ENCODE peak calls at places on chromosomes 3 and 15, in seven cellular contexts. R, Y, G, X, V, D and U are unnamed samples.

GRCh38 chr3:192915306-192915705 is 2.4 kb downstream of the MB21D2 start:
- DNase-seq in Y (no peak), R (no peak), D (no peak), G (peak; percentile 38), V (peak; percentile 70), X (peak; percentile 81), U (no peak)

GRCh38 chr3:123651449-123652345 is 66.8 kb upstream of the HACD2 start:
- DNase-seq in Y (no peak), G (no peak), X (no peak), R (no peak), V (no peak), D (no peak), U (no peak)

GRCh38 chr3:44682182-44682896 is 30.1 kb upstream of the ZNF502 start:
- DNase-seq in V (no peak), G (no peak), Y (no peak), D (no peak), R (no peak), X (no peak), U (no peak)

GRCh38 chr3:69033470-69033869 is 18.7 kb downstream of the TMF1 start:
- DNase-seq in Y (no peak), X (no peak), G (peak; percentile 44), V (peak; percentile 32), D (no peak), R (no peak), U (no peak)

GRCh38 chr3:106514431-106514830 is 645.6 kb upstream of the CBLB start:
- DNase-seq in V (no peak), X (no peak), R (no peak), G (no peak), Y (no peak), D (no peak), U (no peak)

GRCh38 chr3:32002536-32003368 is 21.2 kb downstream of the ZNF860 start:
- DNase-seq in R (no peak), Y (no peak), V (no peak), G (no peak), D (no peak), X (no peak), U (no peak)

GRCh38 chr15:57054351-57054750 is 135.9 kb downstream of the TCF12 start:
- DNase-seq in X (no peak), R (no peak), D (no peak), Y (no peak), V (no peak), G (no peak), U (no peak)

GRCh38 chr15:81531141-81531592 is 157.2 kb upstream of the TMC3 start:
- DNase-seq in V (no peak), G (no peak), Y (no peak), D (no peak), R (no peak), X (no peak), U (no peak)

GRCh38 chr15:82803793-82804574 is 1.9 kb downstream of the FSD2 start:
- DNase-seq in R (no peak), X (no peak), Y (no peak), G (no peak), V (no peak), D (no peak), U (no peak)